ENCODE peak calls at places on chromosomes 16 and 17, in four cellular contexts. F is cardiac fibroblast, U is NCI-H1436, S is NCI-H1417. D is an unnamed sample.

GRCh38 chr16:83113317-83113716 is 486.5 kb downstream of the CDH13 start:
- DNase-seq in U (no peak), F (peak), S (peak), D (no peak)

GRCh38 chr17:15405016-15405415 is 62.4 kb downstream of the CDRT4 start:
- DNase-seq in F (no peak), U (no peak), S (no peak), D (no peak)

GRCh38 chr16:8890549-8890921 is 8.4 kb downstream of the LITAFD start:
- DNase-seq in U (no peak), S (no peak), F (no peak), D (no peak)

GRCh38 chr17:75810216-75810615 is 25.6 kb downstream of the UNK start:
- DNase-seq in S (no peak), U (no peak), F (no peak), D (no peak)

GRCh38 chr16:31466381-31466841 is 5.5 kb upstream of the TGFB1I1 start:
- DNase-seq in S (no peak), F (no peak), U (no peak), D (no peak)

GRCh38 chr16:14559809-14560227 is 70.2 kb downstream of the PARN start:
- DNase-seq in F (peak), U (no peak), S (no peak), D (no peak)

GRCh38 chr16:8863594-8864424 is 5.0 kb downstream of the CARHSP1 start:
- DNase-seq in S (no peak), U (no peak), F (no peak), D (no peak)

GRCh38 chr17:77003699-77004098 is 135.5 kb downstream of the MGAT5B start:
- DNase-seq in U (no peak), F (no peak), S (no peak), D (no peak)

GRCh38 chr16:1014221-1014620 is 32.7 kb downstream of the SOX8 start:
- DNase-seq in S (no peak), U (no peak), F (no peak), D (no peak)

GRCh38 chr16:68387301-68387700 is 61.0 kb downstream of the SMPD3 start:
- DNase-seq in F (no peak), U (no peak), S (no peak), D (no peak)

GRCh38 chr16:27154573-27155521 is 48.5 kb upstream of the KDM8 start:
- DNase-seq in S (peak), U (no peak), F (peak), D (peak)

GRCh38 chr17:77746901-77747620 is 211.4 kb upstream of the TNRC6C start:
- DNase-seq in S (no peak), U (no peak), F (no peak), D (no peak)

GRCh38 chr16:22797551-22797950 is 16.4 kb upstream of the HS3ST2 start:
- DNase-seq in F (no peak), U (no peak), S (no peak), D (no peak)

GRCh38 chr16:89602273-89602951 is 11.0 kb upstream of the DPEP1 start:
- DNase-seq in F (peak), U (no peak), S (peak), D (peak)

GRCh38 chr17:15457723-15458094 is 9.7 kb downstream of the CDRT4 start:
- DNase-seq in U (no peak), S (no peak), F (no peak), D (no peak)

GRCh38 chr17:40645291-40645690 is 2.3 kb downstream of the SMARCE1 start:
- DNase-seq in U (no peak), F (no peak), S (no peak), D (no peak)

GRCh38 chr17:58317421-58318064 is 11.1 kb downstream of the TSPOAP1 start:
- DNase-seq in U (peak), F (peak), S (no peak), D (peak)

GRCh38 chr16:30357085-30357714 is 2.1 kb upstream of the CD2BP2 start:
- DNase-seq in S (no peak), F (no peak), U (no peak), D (no peak)

GRCh38 chr17:51078009-51078592 is 42.6 kb downstream of the SPAG9 start:
- DNase-seq in S (no peak), F (no peak), U (no peak), D (no peak)